ENCODE peak calls at places on chromosomes 16 and 17, in four cellular contexts. C is GM12878, O is K562, X is HepG2. T is an unnamed sample.
A peak's percentile ranks its signal among the peaks of the same experiment; 100 is the strongest.

GRCh38 chr17:48427598-48427997 is 2.4 kb downstream of the SKAP1 start:
- DNase-seq in X (no peak), C (no peak), O (peak; percentile 74), T (no peak)

GRCh38 chr17:39062846-39063680 is 88.4 kb downstream of the PLXDC1 start:
- DNase-seq in O (no peak), X (no peak), C (no peak), T (peak; percentile 17)

GRCh38 chr17:49076575-49077384 is 55.8 kb upstream of the B4GALNT2 start:
- DNase-seq in O (no peak), C (no peak), X (no peak), T (no peak)

GRCh38 chr16:14071576-14072271 is 605 bp downstream of the MRTFB start:
- DNase-seq in X (peak; percentile 30), O (no peak), C (no peak), T (peak; percentile 41)

GRCh38 chr16:70576431-70577255 is 53.0 kb downstream of the SF3B3 start:
- DNase-seq in O (no peak), C (peak; percentile 62), X (peak; percentile 28), T (peak; percentile 37)

GRCh38 chr17:38543403-38544174 is 62.2 kb downstream of the SRCIN1 start:
- DNase-seq in C (no peak), O (no peak), X (no peak), T (no peak)

GRCh38 chr16:12573730-12574383 is 229.8 kb downstream of the CPPED1 start:
- DNase-seq in X (peak; percentile 86), C (no peak), O (peak; percentile 87), T (peak; percentile 79)

GRCh38 chr17:44614862-44615261 is 41.4 kb upstream of the MEIOC start:
- DNase-seq in O (no peak), X (no peak), C (no peak), T (no peak)

GRCh38 chr17:51819341-51819740 is 339.2 kb downstream of the CA10 start:
- DNase-seq in O (no peak), X (no peak), C (no peak), T (no peak)

GRCh38 chr16:15639061-15639568 is 3.8 kb downstream of the MARF1 start:
- DNase-seq in C (peak; percentile 77), X (no peak), O (no peak), T (no peak)

GRCh38 chr16:12612598-12613101 is 191.0 kb downstream of the CPPED1 start:
- DNase-seq in C (no peak), X (peak; percentile 97), O (peak; percentile 64), T (no peak)

GRCh38 chr17:38693700-38694329 is 11.3 kb upstream of the MLLT6 start:
- DNase-seq in C (no peak), O (no peak), X (peak; percentile 48), T (no peak)

GRCh38 chr16:46932802-46933201 is 40.7 kb downstream of the DNAJA2 start:
- DNase-seq in O (no peak), C (no peak), X (no peak), T (peak; percentile 87)

GRCh38 chr16:77212736-77213541 is 13.7 kb downstream of the SYCE1L start:
- DNase-seq in X (no peak), O (peak; percentile 85), C (no peak), T (peak; percentile 84)

GRCh38 chr16:69542974-69543373 is 22.8 kb upstream of the NFAT5 start:
- DNase-seq in O (no peak), X (no peak), C (no peak), T (no peak)

GRCh38 chr17:31581022-31581483 is 189.6 kb downstream of the RAB11FIP4 start:
- DNase-seq in X (no peak), O (no peak), C (no peak), T (no peak)

GRCh38 chr16:70304892-70305448 is 6.0 kb downstream of the DDX19B start:
- DNase-seq in O (no peak), C (no peak), X (no peak), T (no peak)

GRCh38 chr16:74984194-74984669 is 691 bp downstream of the WDR59 start:
- DNase-seq in X (peak; percentile 18), C (no peak), O (no peak), T (no peak)

GRCh38 chr16:19753815-19754643 is 36.0 kb downstream of the IQCK start:
- DNase-seq in C (no peak), X (peak; percentile 39), O (no peak), T (no peak)

GRCh38 chr16:75256059-75256870 is 4.8 kb upstream of the BCAR1 start:
- DNase-seq in O (peak; percentile 70), X (peak; percentile 88), C (no peak), T (peak; percentile 67)

GRCh38 chr17:32496348-32497078 is 9.7 kb downstream of the CDK5R1 start:
- DNase-seq in O (no peak), X (no peak), C (no peak), T (no peak)

GRCh38 chr16:2224183-2224486 is 744 bp downstream of the E4F1 start:
- DNase-seq in O (no peak), C (no peak), X (peak; percentile 45), T (no peak)

GRCh38 chr16:27972500-27972899 is 91.0 kb downstream of the GSG1L start:
- DNase-seq in C (peak; percentile 17), X (peak; percentile 51), O (peak; percentile 45), T (peak; percentile 82)

GRCh38 chr16:9408297-9408696 is 316.9 kb downstream of the HAPSTR1 start:
- DNase-seq in O (no peak), X (no peak), C (no peak), T (no peak)

GRCh38 chr17:29003289-29003688 is 2.5 kb downstream of the SEZ6 start:
- DNase-seq in O (no peak), C (no peak), X (no peak), T (no peak)

GRCh38 chr16:11901091-11901490 is 14.7 kb downstream of the GSPT1 start:
- DNase-seq in O (no peak), X (no peak), C (no peak), T (no peak)

GRCh38 chr17:76515291-76515949 is 14.2 kb upstream of the RHBDF2 start:
- DNase-seq in C (peak; percentile 82), O (peak; percentile 48), X (no peak), T (no peak)

GRCh38 chr16:8936421-8936820 is 27.3 kb downstream of the USP7 start:
- DNase-seq in X (peak; percentile 70), O (peak; percentile 59), C (no peak), T (peak; percentile 87)

GRCh38 chr16:81831722-81832126 is 52.6 kb downstream of the PLCG2 start:
- DNase-seq in C (peak; percentile 82), X (no peak), O (peak; percentile 38), T (peak; percentile 34)

GRCh38 chr17:68197091-68197996 is 50.5 kb upstream of the AMZ2 start:
- DNase-seq in C (no peak), O (peak; percentile 17), X (no peak), T (peak; percentile 51)

GRCh38 chr17:79658811-79659207 is 48.0 kb upstream of the RBFOX3 start:
- DNase-seq in C (no peak), X (peak; percentile 27), O (peak; percentile 41), T (peak; percentile 85)

GRCh38 chr17:7004398-7005253 is 7.8 kb upstream of the RNASEK start:
- DNase-seq in O (peak; percentile 54), C (peak; percentile 26), X (peak; percentile 76), T (peak; percentile 87)

GRCh38 chr17:561118-561517 is 153.5 kb downstream of the VPS53 start:
- DNase-seq in C (no peak), X (no peak), O (no peak), T (no peak)

GRCh38 chr16:11783319-11784047 is 13.6 kb downstream of the ZC3H7A start:
- DNase-seq in X (no peak), O (peak; percentile 58), C (peak; percentile 89), T (no peak)

GRCh38 chr17:40702271-40702670 is 1.3 kb downstream of the KRT24 start:
- DNase-seq in O (no peak), C (no peak), X (no peak), T (no peak)

GRCh38 chr16:89721644-89722391 is 481 bp downstream of the ZNF276 start:
- DNase-seq in C (no peak), X (no peak), O (no peak), T (peak; percentile 52)

GRCh38 chr16:7421578-7421977 is 88.9 kb downstream of the RBFOX1 start:
- DNase-seq in C (no peak), O (no peak), X (no peak), T (no peak)

GRCh38 chr16:71474864-71475263 is 12.8 kb upstream of the ZNF23 start:
- DNase-seq in C (no peak), O (no peak), X (no peak), T (no peak)

DNA sequence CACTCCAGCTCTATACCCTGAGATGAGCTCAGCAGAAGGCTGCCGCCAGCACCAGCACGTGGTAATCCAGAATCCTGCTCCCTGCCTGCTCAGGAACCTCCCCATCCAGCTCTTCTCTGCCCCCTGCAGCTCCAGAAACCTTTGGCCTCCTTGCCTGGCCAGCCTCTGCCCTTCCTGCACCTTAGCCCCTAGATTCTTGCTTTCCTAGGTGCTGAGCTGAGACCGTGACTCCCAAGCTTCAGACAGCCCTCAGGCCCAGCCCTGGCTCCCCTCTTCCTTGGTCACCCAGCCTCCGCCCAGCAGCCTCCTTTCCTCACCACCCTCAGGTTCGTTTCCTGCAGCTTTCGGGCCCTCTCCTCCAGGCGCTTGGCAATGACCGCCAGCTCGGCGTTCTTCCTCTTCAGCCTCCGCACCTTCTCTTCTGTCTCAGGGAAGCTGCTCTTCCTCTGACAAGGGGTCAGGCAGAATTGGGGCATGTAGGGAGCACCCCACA is 2.6 kb downstream of the TSPOAP1 start:
- DNase-seq in O (no peak), X (no peak), C (no peak), T (no peak)
- H3K4me2 ChIP-seq in O (no peak overlapping the region), X (no peak overlapping the region), C (no peak overlapping the region), T (no peak overlapping the region)

GRCh38 chr17:82236142-82236971 is 7.5 kb downstream of the SLC16A3 start:
- DNase-seq in X (peak; percentile 92), C (no peak), O (peak; percentile 77), T (peak; percentile 84)
- TF ChIP-seq CREB1 in X (no peak), C (no peak), O (peak; percentile 24), T (peak; percentile 38)

GRCh38 chr17:64618848-64619247 is 43.3 kb downstream of the SMURF2 start:
- DNase-seq in O (no peak), X (no peak), C (no peak), T (no peak)

GRCh38 chr17:64625541-64625940 is 36.6 kb downstream of the SMURF2 start:
- DNase-seq in O (no peak), C (no peak), X (no peak), T (no peak)

GRCh38 chr17:64626827-64627226 is 35.3 kb downstream of the SMURF2 start:
- DNase-seq in C (no peak), O (no peak), X (no peak), T (no peak)

GRCh38 chr17:64621772-64622171 is 40.3 kb downstream of the SMURF2 start:
- DNase-seq in O (no peak), C (no peak), X (no peak), T (no peak)

GRCh38 chr17:64622931-64623654 is 39.0 kb downstream of the SMURF2 start:
- DNase-seq in C (no peak), X (peak; percentile 28), O (no peak), T (no peak)
- H3K4me2 ChIP-seq in C (no peak overlapping the region), X (no peak overlapping the region), O (no peak overlapping the region), T (no peak overlapping the region)

DNA sequence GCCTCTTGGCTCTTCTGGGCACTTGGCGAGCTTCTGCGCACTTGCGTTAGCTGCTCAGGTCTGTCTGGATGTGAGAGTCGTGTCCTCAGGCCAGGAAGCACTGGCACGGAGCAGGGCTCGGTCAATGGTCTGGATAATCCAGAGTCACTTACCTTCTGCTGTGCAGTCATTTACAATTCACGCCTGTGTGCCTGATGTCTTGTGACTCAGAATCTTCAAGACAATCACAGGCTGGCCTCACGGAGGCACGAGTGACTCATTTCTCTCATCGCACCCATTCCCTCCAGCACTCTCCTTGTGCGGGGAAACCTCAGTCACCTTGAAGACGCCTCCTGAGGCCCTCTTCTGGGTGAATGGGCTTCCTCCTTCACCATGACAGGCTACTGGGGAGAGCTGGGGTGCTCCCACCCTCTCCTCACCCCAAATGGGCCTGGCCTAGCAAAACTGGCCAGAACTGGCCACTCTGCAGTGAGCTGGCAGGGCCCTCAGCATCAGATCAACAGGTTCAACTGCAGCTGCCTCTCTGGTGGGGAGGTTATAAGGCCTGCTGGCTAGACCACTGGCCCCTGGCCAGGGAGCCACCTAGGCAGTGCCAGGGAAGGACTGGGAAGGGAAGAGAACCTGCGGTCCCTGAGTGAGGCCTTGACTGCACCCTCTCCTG is 1.9 kb upstream of the CAPN15 start:
- DNase-seq in O (peak; percentile 41), C (peak; percentile 62), X (no peak), T (no peak)
- TF ChIP-seq CREB1 in O (no peak), C (peak; percentile 49), X (no peak), T (no peak)

T was measured in GM23338.